ENCODE peak calls at places on chromosomes 4 and X, in four cellular contexts. K, R, O and G are unnamed samples.

GRCh38 chr4:161554372-161554990 is 609.3 kb downstream of the FSTL5 start:
- DNase-seq in K (no peak), R (no peak), O (peak), G (no peak)

GRCh38 chrX:19563746-19564145 is 48.4 kb upstream of the MAP3K15 start:
- DNase-seq in K (peak), R (no peak), O (no peak), G (no peak)

GRCh38 chr4:119962631-119963030 is 104.0 kb downstream of the MAD2L1 start:
- DNase-seq in K (no peak), R (no peak), O (no peak), G (no peak)

GRCh38 chr4:145014365-145014764 is 83.6 kb downstream of the ANAPC10 start:
- DNase-seq in K (no peak), R (no peak), O (no peak), G (no peak)

GRCh38 chr4:39621582-39621981 is 17.1 kb downstream of the SMIM14 start:
- DNase-seq in K (peak), R (peak), O (peak), G (peak)

GRCh38 chr4:73998040-73999011 is at the start of gene CXCL5:
- DNase-seq in K (no peak), R (no peak), O (peak), G (no peak)

GRCh38 chrX:66018585-66019309 is 21.1 kb downstream of the VSIG4 start:
- DNase-seq in K (peak), R (no peak), O (no peak), G (no peak)

GRCh38 chr4:95701500-95701899 is 138.4 kb upstream of the PDHA2 start:
- DNase-seq in K (no peak), R (no peak), O (peak), G (no peak)

GRCh38 chr4:33161202-33161601 is 2441.0 kb downstream of the PCDH7 start:
- DNase-seq in K (no peak), R (no peak), O (no peak), G (no peak)

GRCh38 chrX:45806410-45807121 is 605.9 kb upstream of the DIPK2B start:
- DNase-seq in K (peak), R (no peak), O (peak), G (no peak)
- H3K4me3 ChIP-seq in K (peak), R (no peak), O (peak), G (no peak)

GRCh38 chrX:51507551-51507950 is 11.2 kb upstream of the NUDT11 start:
- DNase-seq in K (no peak), R (no peak), O (no peak), G (no peak)
- H3K4me3 ChIP-seq in K (no peak), R (no peak), O (no peak), G (no peak)

DNA sequence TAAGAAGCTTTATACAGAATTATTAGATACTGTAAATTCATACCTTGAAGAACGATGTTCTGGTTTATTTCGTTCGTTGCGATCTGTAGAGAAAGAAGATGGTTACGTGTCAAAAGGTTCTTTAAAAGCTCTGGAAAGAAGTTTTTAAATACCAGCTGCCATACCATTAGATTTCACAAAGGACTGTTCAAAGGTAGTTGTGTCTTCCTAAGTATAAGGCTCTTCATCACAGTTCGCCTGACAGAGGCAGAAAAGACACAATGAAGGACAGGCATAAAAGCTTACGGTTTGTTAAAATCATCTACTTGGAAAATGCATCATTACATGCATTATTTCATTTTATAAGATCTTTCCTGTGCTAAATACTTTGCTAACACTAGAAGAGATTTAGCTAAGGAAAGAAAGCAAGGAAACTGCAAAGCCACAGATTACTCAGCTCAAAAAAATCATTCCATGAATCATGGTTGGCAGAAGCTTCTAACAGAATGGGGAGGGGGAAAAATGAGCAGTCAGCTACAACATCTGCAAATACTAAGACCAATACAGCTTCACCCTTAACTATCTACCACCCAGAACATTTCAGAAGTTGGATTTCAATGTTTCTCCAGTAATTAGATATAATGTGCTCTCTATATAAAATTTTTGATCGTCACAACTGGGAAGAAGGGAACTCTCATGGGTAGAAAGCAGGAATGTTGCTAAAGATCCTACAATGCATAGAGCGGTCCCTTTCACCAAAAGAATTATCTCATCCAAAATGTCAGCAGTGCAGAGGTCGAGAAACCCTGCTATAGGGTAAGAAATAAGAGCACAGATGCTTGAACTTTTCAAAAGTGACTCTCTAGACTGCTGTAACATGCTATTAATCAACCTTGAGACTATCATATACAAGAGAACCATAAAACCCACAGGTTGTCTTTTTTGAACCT is 50.7 kb upstream of the PRSS48 start:
- DNase-seq in K (no peak), R (no peak), O (peak), G (no peak)
- H3K4me3 ChIP-seq in K (no peak), R (no peak), O (peak), G (no peak)

DNA sequence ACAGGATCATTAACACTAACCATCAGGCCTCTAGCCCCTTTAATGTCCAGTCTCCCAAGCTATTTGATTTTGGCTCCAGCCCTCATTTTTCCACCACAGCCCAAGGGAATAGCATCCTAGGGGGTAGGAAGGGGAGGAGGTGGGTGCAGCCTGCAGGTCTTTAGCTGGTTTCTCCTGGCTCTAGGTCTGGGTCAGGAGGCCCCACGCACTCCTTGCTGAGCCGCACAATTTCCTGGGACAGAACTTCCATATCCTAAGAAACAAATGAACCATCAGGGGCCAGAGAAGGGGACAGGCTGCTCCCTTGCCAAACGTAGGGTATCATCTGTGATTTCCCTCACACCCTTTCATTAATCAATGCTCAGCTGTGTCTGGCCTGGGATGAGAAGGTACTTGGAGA is 2.4 kb upstream of the KCND1 start:
- DNase-seq in K (no peak), R (no peak), O (no peak), G (no peak)
- H3K4me3 ChIP-seq in K (no peak), R (no peak), O (no peak), G (no peak)

GRCh38 chr4:2402053-2402452 is 16.4 kb downstream of the ZFYVE28 start:
- DNase-seq in K (no peak), R (peak), O (no peak), G (peak)
- H3K4me3 ChIP-seq in K (no peak), R (peak), O (peak), G (peak)

GRCh38 chr4:124386163-124386562 is 326.4 kb downstream of the ANKRD50 start:
- DNase-seq in K (no peak), R (no peak), O (no peak), G (no peak)

GRCh38 chr4:124386648-124387047 is 325.9 kb downstream of the ANKRD50 start:
- DNase-seq in K (peak), R (no peak), O (no peak), G (no peak)

GRCh38 chr4:124389591-124389990 is 322.9 kb downstream of the ANKRD50 start:
- DNase-seq in K (no peak), R (no peak), O (no peak), G (no peak)
- H3K4me3 ChIP-seq in K (no peak), R (no peak), O (no peak), G (no peak)

GRCh38 chr4:76410621-76411020 is 10.3 kb downstream of the CCDC158 start:
- DNase-seq in K (no peak), R (no peak), O (no peak), G (no peak)

GRCh38 chr4:76401654-76402053 is 19.3 kb downstream of the CCDC158 start:
- DNase-seq in K (no peak), R (no peak), O (no peak), G (no peak)

GRCh38 chr4:76406070-76406469 is 14.9 kb downstream of the CCDC158 start:
- DNase-seq in K (no peak), R (no peak), O (no peak), G (no peak)

GRCh38 chr4:76407440-76408119 is 13.4 kb downstream of the CCDC158 start:
- DNase-seq in K (no peak), R (no peak), O (no peak), G (no peak)
- H3K4me3 ChIP-seq in K (no peak), R (no peak), O (no peak), G (no peak)

GRCh38 chr4:71236226-71236625 is 102.6 kb upstream of the SLC4A4 start:
- DNase-seq in K (no peak), R (no peak), O (no peak), G (no peak)
- H3K4me3 ChIP-seq in K (no peak), R (no peak), O (no peak), G (no peak)